ENCODE peak calls at places on chromosomes 6 and 20, in four cellular contexts. B is AG04450, H is bronchial epithelial cell, G is foreskin fibroblast. C is an unnamed sample.

GRCh38 chr20:55576981-55577380 is 428.3 kb downstream of the CBLN4 start:
- DNase-seq in B (no peak), G (no peak), H (no peak), C (no peak)

GRCh38 chr6:89297695-89298351 is 17.3 kb downstream of the GABRR2 start:
- DNase-seq in G (peak; percentile 90), H (peak; percentile 98), B (peak; percentile 95), C (no peak)

GRCh38 chr6:154969796-154970195 is 25.3 kb upstream of the TIAM2 start:
- DNase-seq in B (no peak), H (peak; percentile 65), G (peak; percentile 7), C (no peak)

GRCh38 chr6:41917528-41917927 is 3.4 kb downstream of the MED20 start:
- DNase-seq in H (peak; percentile 94), B (peak; percentile 78), G (peak; percentile 85), C (no peak)

GRCh38 chr6:134619789-134620188 is 301.9 kb upstream of the SGK1 start:
- DNase-seq in H (peak; percentile 65), B (peak; percentile 53), G (peak; percentile 68), C (no peak)

GRCh38 chr6:43171284-43172126 is 436 bp downstream of the SRF start:
- DNase-seq in H (no peak), G (no peak), B (no peak), C (no peak)

GRCh38 chr6:17725083-17725482 is 18.4 kb upstream of the NUP153 start:
- DNase-seq in G (no peak), H (no peak), B (no peak), C (peak; percentile 77)

GRCh38 chr6:56864171-56864616 is 90.7 kb upstream of the BEND6 start:
- DNase-seq in G (peak; percentile 41), B (no peak), H (no peak), C (no peak)

GRCh38 chr20:21006611-21007010 is 99.5 kb downstream of the LINC00237 start:
- DNase-seq in H (no peak), B (no peak), G (no peak), C (no peak)

GRCh38 chr20:53138454-53139291 is 166.5 kb downstream of the TSHZ2 start:
- DNase-seq in G (no peak), H (no peak), B (no peak), C (no peak)

GRCh38 chr6:90274481-90275030 is 22.1 kb downstream of the BACH2 start:
- DNase-seq in G (no peak), B (no peak), H (no peak), C (no peak)

GRCh38 chr6:11632795-11633511 is 95.4 kb downstream of the TMEM170B start:
- DNase-seq in G (peak; percentile 63), H (peak; percentile 76), B (no peak), C (no peak)

GRCh38 chr20:40449974-40450616 is 238.9 kb downstream of the MAFB start:
- DNase-seq in H (peak; percentile 61), G (no peak), B (no peak), C (no peak)

GRCh38 chr6:17703256-17703694 is 3.5 kb downstream of the NUP153 start:
- DNase-seq in G (peak; percentile 70), B (peak; percentile 21), H (peak; percentile 89), C (no peak)

GRCh38 chr6:93858213-93858612 is 438.9 kb upstream of the EPHA7 start:
- DNase-seq in B (no peak), G (no peak), H (no peak), C (no peak)

DNA sequence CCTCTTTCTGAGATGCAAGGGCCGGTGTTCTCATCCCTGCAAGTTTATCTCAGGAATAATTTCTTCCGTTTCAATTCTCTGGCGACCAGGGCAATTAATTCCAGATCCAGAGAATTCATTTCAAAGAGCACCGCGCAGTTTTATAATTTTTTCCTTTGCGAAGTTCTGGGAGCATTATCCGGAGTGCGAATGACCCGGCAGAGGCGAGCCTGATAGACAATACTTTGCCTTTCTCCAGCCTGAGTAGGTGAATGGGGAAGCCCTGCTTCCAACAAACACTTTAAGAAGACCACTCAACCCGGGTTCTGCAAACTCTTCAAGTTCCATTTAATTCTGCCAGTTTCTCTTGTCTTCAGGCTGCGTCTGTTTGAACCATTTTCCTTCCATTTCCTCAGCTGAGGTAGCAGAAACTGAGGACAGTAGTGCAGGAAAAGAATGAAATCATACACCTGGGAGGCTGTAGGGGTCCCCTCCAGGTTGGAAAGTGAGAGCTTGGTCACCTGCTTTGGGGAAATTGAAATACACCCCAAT is 974 bp downstream of the VGLL2 start:
- DNase-seq in B (no peak), H (no peak), G (no peak), C (no peak)
- H3K4me3 ChIP-seq in B (no peak overlapping the region), H (no peak overlapping the region), G (peak overlapping the region; percentile 44), C (peak overlapping the region; percentile 42)

DNA sequence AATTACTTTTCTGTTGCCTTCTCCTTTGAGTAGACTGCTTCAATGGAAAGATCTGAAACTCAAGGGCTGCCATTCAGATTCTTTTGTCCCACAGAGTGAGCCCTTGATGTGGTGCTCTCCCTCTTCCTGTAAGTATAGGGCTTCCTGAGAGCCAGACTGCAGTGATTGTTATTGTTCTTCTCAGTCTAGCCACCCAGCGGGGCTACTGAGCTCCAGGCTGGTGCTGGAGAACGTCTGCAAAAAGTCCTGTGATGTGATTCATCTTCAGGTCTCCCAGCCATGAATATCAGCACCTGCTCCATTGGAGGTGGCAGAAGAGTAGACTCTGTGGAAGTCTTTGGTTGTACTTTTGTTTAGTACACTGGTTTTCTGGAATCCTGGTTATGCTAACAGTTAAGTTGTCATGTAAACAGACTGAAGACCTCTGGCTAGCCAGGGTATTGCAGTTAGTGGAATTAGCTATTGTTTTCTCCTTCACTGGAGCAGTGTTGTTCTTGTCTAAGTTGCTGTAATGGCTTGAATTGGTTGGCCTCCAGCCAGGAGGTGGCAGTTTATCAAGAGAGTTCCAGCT is 240.9 kb downstream of the COL12A1 start:
- DNase-seq in B (peak; percentile 29), G (no peak), H (no peak), C (no peak)
- TF ChIP-seq CTCF in B (peak; percentile 13), G (no peak), H (no peak), C (no peak)

GRCh38 chr6:169119669-169120068 is 134.0 kb downstream of the THBS2 start:
- DNase-seq in H (no peak), G (no peak), B (no peak), C (no peak)

GRCh38 chr6:169118346-169118830 is 135.3 kb downstream of the THBS2 start:
- DNase-seq in G (no peak), B (no peak), H (no peak), C (no peak)

GRCh38 chr6:169112483-169113320 is 140.9 kb downstream of the THBS2 start:
- DNase-seq in G (no peak), B (no peak), H (no peak), C (no peak)

GRCh38 chr6:169117663-169118062 is 136.0 kb downstream of the THBS2 start:
- DNase-seq in B (no peak), H (no peak), G (no peak), C (no peak)

GRCh38 chr6:169115632-169116031 is 138.0 kb downstream of the THBS2 start:
- DNase-seq in H (no peak), B (no peak), G (no peak), C (no peak)
- H3K4me3 ChIP-seq in H (no peak overlapping the region), B (no peak overlapping the region), G (peak overlapping the region; percentile 5), C (no peak overlapping the region)

GRCh38 chr6:170443151-170443662 is 109.9 kb downstream of the PSMB1 start:
- DNase-seq in B (no peak), G (no peak), H (no peak), C (no peak)
- TF ChIP-seq CTCF in B (peak; percentile 6), G (no peak), H (peak; percentile 26), C (no peak)